ENCODE peak calls at places on chromosomes 13 and 19, in five cellular contexts. M is IMR-90, V is neuronal stem cell, Z is H1, J is mesenchymal stem cell. X is an unnamed sample.

GRCh38 chr19:45777395-45777961 is 4.8 kb downstream of the DMPK start:
- DNase-seq in V (no peak), Z (no peak), J (no peak), M (no peak), X (no peak)

GRCh38 chr19:47315125-47315821 is 5.6 kb downstream of the C5AR1 start:
- DNase-seq in M (peak), J (peak), Z (no peak), V (no peak), X (peak)

GRCh38 chr19:7988307-7988706 is 17.1 kb downstream of the ELAVL1 start:
- DNase-seq in V (no peak), Z (no peak), J (no peak), M (no peak), X (no peak)

GRCh38 chr19:46426506-46427162 is 2.1 kb downstream of the PNMA8C start:
- DNase-seq in J (peak), M (peak), Z (no peak), V (peak), X (peak)

GRCh38 chr13:29707876-29708543 is 112.5 kb upstream of the SLC7A1 start:
- DNase-seq in V (peak), Z (peak), M (peak), J (peak), X (peak)

GRCh38 chr19:4455742-4456565 is 1.6 kb downstream of the UBXN6 start:
- DNase-seq in V (no peak), J (peak), Z (no peak), M (peak), X (no peak)

GRCh38 chr19:44164673-44165512 is at the start of gene ZNF226:
- DNase-seq in M (peak), J (peak), Z (peak), V (peak), X (peak)

GRCh38 chr19:4536798-4537197 is 1.8 kb upstream of the PLIN5 start:
- DNase-seq in Z (no peak), V (no peak), M (no peak), J (no peak), X (no peak)

GRCh38 chr13:114047358-114047881 is 73.5 kb upstream of the C13orf46 start:
- DNase-seq in J (peak), Z (no peak), M (peak), V (no peak), X (no peak)

DNA sequence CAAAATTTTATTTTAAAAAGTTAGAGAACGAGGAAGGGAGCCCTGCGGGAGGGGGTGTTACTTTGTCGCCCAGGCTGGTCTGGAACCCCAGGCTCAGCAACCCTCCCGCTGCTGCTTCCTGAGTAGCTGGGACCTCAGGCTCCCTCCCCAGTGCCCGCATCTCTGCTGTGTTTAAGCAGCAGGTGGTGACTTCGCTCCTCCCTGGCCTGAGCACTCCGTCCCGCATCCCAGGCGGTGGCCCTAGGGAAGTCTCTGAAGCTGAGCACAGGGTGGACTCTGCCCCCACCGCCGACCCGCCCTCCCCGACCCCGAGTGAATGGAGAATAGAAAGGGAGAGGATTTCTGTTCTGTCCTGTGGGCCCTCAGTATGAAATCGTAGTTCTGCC is 30.5 kb downstream of the ZNF701 start:
- DNase-seq in V (no peak), M (peak), Z (no peak), J (no peak), X (no peak)
- H4K91ac ChIP-seq in V (no peak), M (no peak), Z (no peak), J (no peak), X (no peak)

GRCh38 chr13:79779761-79780160 is 298.8 kb downstream of the NDFIP2 start:
- DNase-seq in M (peak), J (peak), V (peak), Z (no peak), X (no peak)

GRCh38 chr13:79779061-79779460 is 298.1 kb downstream of the NDFIP2 start:
- DNase-seq in J (no peak), V (no peak), Z (no peak), M (no peak), X (no peak)

GRCh38 chr13:79782541-79783216 is 301.7 kb downstream of the NDFIP2 start:
- DNase-seq in Z (peak), J (peak), V (peak), M (peak), X (peak)

GRCh38 chr13:79781829-79782540 is 301.0 kb downstream of the NDFIP2 start:
- DNase-seq in M (peak), Z (no peak), J (peak), V (no peak), X (no peak)

DNA sequence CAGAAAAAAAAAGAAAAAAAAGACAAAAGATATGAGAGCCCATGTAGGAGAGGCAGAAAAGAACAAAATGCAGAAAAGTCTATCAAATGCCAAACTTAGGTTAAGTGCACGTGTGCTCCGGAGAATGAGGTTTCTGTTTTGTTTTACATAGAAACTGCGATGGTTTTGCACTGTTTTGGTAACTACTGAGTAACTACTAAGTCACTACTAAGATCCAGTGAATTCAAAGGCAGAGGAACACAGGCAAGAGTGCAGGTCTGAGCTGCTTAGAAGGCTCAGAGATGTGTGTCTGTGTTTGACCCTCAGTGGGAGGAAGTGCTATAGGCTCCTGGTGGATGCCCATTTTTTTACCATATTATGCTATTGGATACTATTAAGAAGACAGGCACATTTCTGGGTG is 299.3 kb downstream of the NDFIP2 start:
- DNase-seq in V (no peak), M (peak), Z (no peak), J (peak), X (no peak)
- H2BK15ac ChIP-seq in V (no peak), M (peak), Z (no peak), J (no peak), X (no peak)

GRCh38 chr19:21127001-21127400 is 14.8 kb upstream of the ZNF431 start:
- DNase-seq in Z (no peak), J (no peak), V (no peak), M (no peak), X (no peak)

GRCh38 chr19:21133633-21134032 is 8.2 kb upstream of the ZNF431 start:
- DNase-seq in J (no peak), Z (no peak), V (no peak), M (no peak), X (no peak)

GRCh38 chr19:21127898-21128297 is 13.9 kb upstream of the ZNF431 start:
- DNase-seq in Z (no peak), J (no peak), V (no peak), M (no peak), X (no peak)

GRCh38 chr19:21128901-21129698 is 12.7 kb upstream of the ZNF431 start:
- DNase-seq in V (no peak), M (no peak), J (no peak), Z (no peak), X (no peak)

DNA sequence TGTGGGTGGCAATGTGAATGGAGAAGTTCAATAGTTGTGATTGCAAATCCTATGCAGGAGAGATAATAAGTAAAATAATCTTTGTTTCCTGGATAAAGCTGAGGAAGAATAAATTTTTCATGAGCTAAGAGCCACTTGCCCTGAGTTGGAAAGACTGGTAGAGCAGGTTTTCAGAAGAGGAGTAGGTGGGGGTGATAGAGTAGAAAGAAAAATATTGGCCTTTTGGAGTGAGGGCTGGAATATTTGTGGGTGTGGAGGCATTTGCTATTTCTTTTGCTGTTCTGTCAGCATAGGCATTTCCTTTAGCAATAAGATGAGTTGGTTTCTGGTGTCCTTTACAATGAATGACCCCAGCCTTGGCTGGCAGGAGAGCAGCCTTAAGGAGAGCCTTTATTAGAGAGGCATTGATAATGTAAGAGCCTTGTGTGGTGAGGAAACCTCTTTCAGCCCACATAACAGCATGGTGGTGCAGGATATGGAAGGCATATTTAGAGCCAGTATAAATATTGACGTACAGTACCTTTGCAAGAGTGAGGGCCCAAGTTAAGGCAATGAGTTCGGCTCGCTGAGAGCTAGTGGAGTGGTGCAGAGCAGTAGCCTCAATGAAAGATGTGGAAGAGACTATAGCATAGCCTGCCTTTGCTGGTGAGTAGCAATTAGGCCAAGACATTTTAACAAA is 11.6 kb upstream of the ZNF431 start:
- DNase-seq in Z (no peak), V (no peak), J (no peak), M (no peak), X (no peak)
- H2BK5ac ChIP-seq in Z (no peak), V (no peak), J (no peak), M (no peak), X (no peak)

GRCh38 chr19:10618846-10619245 is 6.5 kb upstream of the SLC44A2 start:
- DNase-seq in V (no peak), Z (no peak), M (no peak), J (no peak), X (no peak)
- H4K91ac ChIP-seq in V (no peak), Z (no peak), M (peak), J (no peak), X (no peak)

DNA sequence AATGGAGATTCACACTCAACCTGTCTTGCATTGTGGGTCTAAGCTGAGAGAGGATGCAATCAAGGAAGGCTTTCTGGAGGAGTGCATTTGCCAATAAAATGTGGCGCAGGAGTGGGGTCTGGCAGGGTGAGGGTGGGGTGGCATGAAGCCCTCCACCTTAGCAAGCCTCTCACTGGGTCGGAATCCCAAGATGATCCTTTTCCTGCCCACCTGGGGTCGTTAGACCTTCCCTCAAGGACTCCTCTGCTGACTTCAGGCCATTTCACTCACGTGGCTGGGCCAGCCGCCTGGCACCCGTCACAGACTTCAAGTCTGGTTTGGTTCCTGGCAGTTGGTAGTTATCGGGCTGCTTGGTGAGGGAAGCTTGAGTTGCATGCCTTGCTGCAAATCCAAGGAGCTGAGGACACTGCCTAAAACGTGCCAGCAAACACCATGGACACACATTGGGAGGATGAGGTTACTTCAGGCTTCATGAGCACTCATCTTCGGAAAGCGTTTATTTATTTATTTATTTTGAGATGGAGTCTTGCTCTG is 2.5 kb downstream of the GPI start:
- DNase-seq in J (no peak), M (no peak), V (no peak), Z (no peak), X (no peak)
- H2BK15ac ChIP-seq in J (no peak), M (no peak), V (no peak), Z (no peak), X (no peak)

DNA sequence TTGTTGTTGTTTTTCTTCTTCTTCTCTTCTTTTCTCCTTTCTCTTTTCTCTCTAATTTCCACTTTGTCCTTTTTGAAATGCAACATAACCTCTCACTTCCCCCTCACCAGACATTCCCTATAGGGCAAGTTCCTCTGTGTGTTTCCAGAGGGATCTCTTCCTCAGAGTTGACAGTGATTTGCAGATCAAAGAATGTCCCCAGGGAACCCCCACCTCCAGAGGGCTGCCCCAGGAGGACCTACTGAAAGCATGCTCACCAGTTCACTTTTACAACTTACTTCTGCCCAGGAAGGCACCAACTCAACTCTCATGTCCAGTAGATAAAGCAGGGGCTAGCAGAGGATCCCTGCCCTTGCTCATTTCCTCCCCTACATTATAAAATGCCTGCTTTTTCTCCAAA is 1648.0 kb downstream of the PCDH9 start:
- DNase-seq in J (no peak), V (no peak), Z (no peak), M (no peak), X (peak)
- H2BK5ac ChIP-seq in J (no peak), V (no peak), Z (no peak), M (no peak), X (no peak)

GRCh38 chr19:53951947-53952346 is 10.8 kb upstream of the CACNG8 start:
- DNase-seq in J (no peak), M (no peak), V (no peak), Z (no peak), X (no peak)

GRCh38 chr19:53958168-53958571 is 4.6 kb upstream of the CACNG8 start:
- DNase-seq in M (no peak), V (no peak), J (no peak), Z (no peak), X (peak)

GRCh38 chr19:53951436-53951835 is 11.3 kb upstream of the CACNG8 start:
- DNase-seq in M (no peak), J (no peak), V (no peak), Z (no peak), X (no peak)

GRCh38 chr19:53957448-53958167 is 5.1 kb upstream of the CACNG8 start:
- DNase-seq in Z (no peak), V (no peak), M (no peak), J (no peak), X (peak)

DNA sequence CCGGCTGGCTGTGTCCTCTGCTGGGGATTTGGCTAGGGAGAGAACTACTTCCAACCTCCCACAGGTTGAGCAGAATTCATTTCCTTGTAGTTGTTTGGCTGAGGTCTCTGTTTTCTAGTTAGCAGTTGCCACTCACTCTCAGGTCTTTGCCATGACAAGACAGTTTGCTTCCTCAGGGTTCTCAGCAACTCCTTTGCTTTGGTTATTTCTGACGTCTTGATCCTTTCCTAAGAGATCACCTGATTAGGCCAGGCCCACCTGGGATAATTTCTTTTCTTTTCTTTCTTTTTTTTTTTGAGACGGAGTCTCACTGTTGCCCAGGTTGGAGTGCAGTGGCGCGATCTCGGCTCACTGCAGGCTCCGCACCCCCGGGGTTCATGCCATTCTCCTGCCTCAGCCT is 9.4 kb upstream of the CACNG8 start:
- DNase-seq in Z (no peak), J (no peak), M (no peak), V (no peak), X (no peak)
- H4K91ac ChIP-seq in Z (no peak), J (no peak), M (no peak), V (no peak), X (no peak)

DNA sequence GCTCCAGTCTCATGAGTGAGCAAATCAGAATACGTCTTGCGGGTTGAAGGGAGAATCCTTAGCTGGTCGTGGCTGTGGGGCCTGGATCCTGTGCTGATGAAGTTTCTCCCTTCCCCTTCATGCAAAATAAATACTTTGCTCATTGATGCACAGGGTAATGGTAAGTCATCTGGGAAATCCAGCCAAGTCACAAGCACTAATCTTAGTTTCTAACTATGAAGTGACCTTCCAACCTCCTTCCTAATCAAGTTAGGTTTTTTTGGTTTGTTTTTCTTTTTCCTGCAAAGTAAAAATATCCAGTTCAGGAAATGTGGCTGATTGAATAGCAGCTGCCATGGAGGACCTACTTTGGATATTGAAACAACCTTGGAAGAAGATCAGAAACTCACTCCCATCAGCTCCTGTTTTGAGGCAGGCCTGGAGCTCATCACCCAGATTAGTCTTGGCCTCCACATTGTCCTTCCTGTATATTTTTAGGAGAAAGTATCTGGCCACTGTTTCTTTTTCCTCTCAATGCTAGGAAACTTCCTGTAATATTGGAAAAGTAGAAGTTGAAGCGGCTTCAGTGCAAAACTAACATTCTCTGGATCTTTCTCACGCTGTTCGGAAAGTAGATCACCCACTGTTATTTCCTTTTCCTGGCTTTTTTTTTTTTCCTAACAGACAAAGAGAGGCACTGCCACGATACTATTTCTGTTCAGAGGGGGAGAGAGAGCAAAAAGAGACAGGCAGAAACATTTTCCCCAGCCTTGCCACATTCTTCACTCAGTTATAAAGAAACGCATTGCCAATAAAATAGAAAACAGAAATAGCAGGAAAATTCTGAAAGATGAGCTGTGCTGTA is 12.2 kb upstream of the ARL11 start:
- DNase-seq in M (no peak), J (no peak), Z (no peak), V (no peak), X (no peak)
- H2BK15ac ChIP-seq in M (no peak), J (no peak), Z (no peak), V (no peak), X (no peak)